ENCODE peak calls at places on chromosomes 12 and 14, in four cellular contexts. O is GM12878, R is HL-60, P is K562. J is an unnamed sample.

GRCh38 chr12:911191-911826 is 38.2 kb downstream of the RAD52 start:
- DNase-seq in R (peak; percentile 50), O (no peak), P (peak; percentile 26), J (no peak)

GRCh38 chr12:122024132-122024785 is 2.6 kb downstream of the BCL7A start:
- DNase-seq in R (no peak), O (no peak), P (no peak), J (no peak)

GRCh38 chr12:5623411-5623810 is 191.5 kb downstream of the NTF3 start:
- DNase-seq in P (no peak), O (no peak), R (no peak), J (no peak)

GRCh38 chr14:99397698-99398097 is 83.0 kb downstream of the SETD3 start:
- DNase-seq in P (no peak), O (no peak), R (no peak), J (no peak)

GRCh38 chr14:92619671-92620437 is 106.3 kb downstream of the RIN3 start:
- DNase-seq in P (no peak), R (no peak), O (no peak), J (no peak)

GRCh38 chr14:76946753-76947077 is 81.8 kb downstream of the IRF2BPL start:
- DNase-seq in R (no peak), P (no peak), O (no peak), J (no peak)

GRCh38 chr12:51590347-51591019 is 550 bp upstream of the SCN8A start:
- DNase-seq in O (no peak), P (peak; percentile 94), R (peak; percentile 39), J (peak; percentile 81)

GRCh38 chr14:26276757-26277156 is 321.1 kb downstream of the NOVA1 start:
- DNase-seq in O (no peak), P (no peak), R (no peak), J (no peak)

GRCh38 chr12:96141216-96141944 is 52.8 kb upstream of the ELK3 start:
- DNase-seq in R (no peak), O (no peak), P (no peak), J (no peak)

GRCh38 chr12:67069451-67070306 is 199.5 kb upstream of the CAND1 start:
- DNase-seq in P (peak; percentile 11), R (peak; percentile 15), O (no peak), J (peak; percentile 23)

GRCh38 chr14:36718216-36718615 is 56.6 kb downstream of the PAX9 start:
- DNase-seq in P (no peak), R (no peak), O (no peak), J (no peak)

GRCh38 chr14:31154956-31155355 is 52.6 kb downstream of the HECTD1 start:
- DNase-seq in O (no peak), R (no peak), P (no peak), J (no peak)

GRCh38 chr12:27517961-27518668 is 5.9 kb upstream of the PPFIBP1 start:
- DNase-seq in R (no peak), O (no peak), P (no peak), J (no peak)

GRCh38 chr12:27515671-27516070 is 8.3 kb upstream of the PPFIBP1 start:
- DNase-seq in O (no peak), P (no peak), R (no peak), J (no peak)

GRCh38 chr12:27521066-27521465 is 2.9 kb upstream of the PPFIBP1 start:
- DNase-seq in P (peak; percentile 14), O (no peak), R (no peak), J (no peak)

GRCh38 chr12:27516625-27517024 is 7.4 kb upstream of the PPFIBP1 start:
- DNase-seq in O (no peak), P (no peak), R (no peak), J (no peak)

GRCh38 chr12:27517532-27517931 is 6.5 kb upstream of the PPFIBP1 start:
- DNase-seq in R (no peak), P (no peak), O (no peak), J (no peak)
- TF ChIP-seq SPI1 in R (no peak), P (no peak), O (no peak), J (no peak)

GRCh38 chr12:39906237-39906636 is 199.6 kb downstream of the SLC2A13 start:
- DNase-seq in O (no peak), R (no peak), P (no peak), J (no peak)

GRCh38 chr12:39902823-39903222 is 203.1 kb downstream of the SLC2A13 start:
- DNase-seq in O (no peak), R (no peak), P (no peak), J (no peak)

DNA sequence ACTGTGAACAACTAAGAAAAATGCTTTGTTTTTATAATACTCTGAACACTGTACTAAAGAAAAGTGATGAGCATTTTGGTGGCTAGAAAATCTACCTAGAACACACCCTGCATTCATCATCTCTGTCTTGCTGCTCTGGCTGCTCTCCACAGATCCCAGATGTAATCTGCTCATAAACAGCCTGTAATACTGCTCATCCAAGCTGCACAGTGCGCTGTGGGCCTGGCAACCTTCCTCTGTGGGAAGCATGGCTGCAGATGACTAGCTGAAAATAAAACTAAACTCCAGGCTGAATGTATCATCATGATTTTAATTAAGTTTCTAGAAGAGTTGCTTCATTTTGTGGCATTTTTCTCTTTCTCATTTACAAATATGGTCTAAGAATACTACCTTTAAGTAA is 200.7 kb downstream of the SLC2A13 start:
- DNase-seq in P (no peak), R (no peak), O (no peak), J (no peak)
- TF ChIP-seq SPI1 in P (no peak), R (no peak), O (no peak), J (no peak)

DNA sequence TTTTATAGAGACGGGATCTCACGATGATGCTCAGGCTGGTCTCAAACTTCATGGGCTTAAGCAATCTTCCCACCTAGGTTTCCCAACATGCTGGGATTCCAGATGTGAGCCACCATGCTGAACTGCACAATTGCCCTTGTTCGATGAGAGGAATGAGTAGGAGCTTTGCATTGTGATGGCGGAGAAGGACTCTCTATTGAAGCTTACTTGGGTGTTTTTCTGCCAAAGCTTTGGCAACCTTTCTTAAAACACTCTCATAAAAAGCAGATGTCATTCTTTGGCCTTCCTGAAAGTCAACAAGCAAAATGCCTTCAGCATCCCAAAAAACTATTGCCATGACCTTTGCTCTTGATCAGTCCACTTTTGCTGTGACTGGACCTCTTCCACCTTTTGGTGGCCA is 904.8 kb upstream of the TMEM132C start:
- DNase-seq in P (no peak), R (no peak), O (no peak), J (no peak)
- TF ChIP-seq SPI1 in P (no peak), R (no peak), O (no peak), J (no peak)

GRCh38 chr12:106074706-106075392 is 63.9 kb downstream of the NUAK1 start:
- DNase-seq in R (no peak), P (no peak), O (no peak), J (no peak)

GRCh38 chr12:106071686-106072085 is 67.1 kb downstream of the NUAK1 start:
- DNase-seq in R (no peak), P (no peak), O (no peak), J (no peak)

GRCh38 chr12:106074361-106074705 is 64.4 kb downstream of the NUAK1 start:
- DNase-seq in P (no peak), O (no peak), R (no peak), J (no peak)

GRCh38 chr12:106072751-106073150 is 66.0 kb downstream of the NUAK1 start:
- DNase-seq in O (no peak), R (no peak), P (no peak), J (no peak)

GRCh38 chr12:106073179-106073578 is 65.6 kb downstream of the NUAK1 start:
- DNase-seq in R (no peak), P (no peak), O (peak; percentile 42), J (no peak)
- TF ChIP-seq SPI1 in R (no peak), P (no peak), O (no peak), J (no peak)

GRCh38 chr12:54478270-54478669 is 4.9 kb upstream of the GTSF1 start:
- DNase-seq in O (no peak), P (no peak), R (no peak), J (no peak)
- TF ChIP-seq SPI1 in O (no peak), P (no peak), R (no peak), J (no peak)

DNA sequence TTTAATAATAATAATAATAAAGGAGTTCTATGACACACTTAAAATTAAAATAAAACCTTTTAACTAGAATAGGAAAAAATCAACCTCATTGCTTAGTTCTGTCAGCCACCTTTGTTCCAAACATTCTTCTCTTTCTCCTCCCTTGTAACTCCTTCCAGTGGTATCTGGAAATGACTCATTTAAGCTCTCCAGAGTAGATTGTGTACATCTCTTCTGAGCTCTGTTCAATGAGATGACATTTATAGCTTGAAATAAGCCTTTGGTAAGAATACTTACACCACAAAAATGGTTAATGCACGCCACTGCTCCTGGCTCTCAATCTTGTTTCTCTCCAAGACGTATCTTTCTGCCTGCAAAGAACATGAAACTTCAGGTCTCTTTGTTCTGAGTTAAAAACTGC is 70.3 kb downstream of the STAB2 start:
- DNase-seq in P (no peak), O (no peak), R (no peak), J (no peak)
- TF ChIP-seq SPI1 in P (no peak), O (no peak), R (no peak), J (no peak)

GRCh38 chr12:111393700-111394275 is 11.9 kb upstream of the SH2B3 start:
- DNase-seq in O (no peak), P (no peak), R (peak; percentile 80), J (no peak)
- TF ChIP-seq SPI1 in O (no peak), P (peak; percentile 45), R (no peak), J (no peak)

GRCh38 chr12:109579639-109580038 is 6.0 kb downstream of the MVK start:
- DNase-seq in O (no peak), R (no peak), P (no peak), J (no peak)

GRCh38 chr12:109581856-109582255 is 8.3 kb downstream of the MVK start:
- DNase-seq in R (no peak), O (no peak), P (no peak), J (no peak)

GRCh38 chr12:109580684-109581333 is 7.2 kb downstream of the MVK start:
- DNase-seq in R (no peak), O (no peak), P (no peak), J (no peak)

GRCh38 chr12:109581334-109581691 is 7.7 kb downstream of the MVK start:
- DNase-seq in O (no peak), R (no peak), P (no peak), J (no peak)

GRCh38 chr12:109580272-109580671 is 6.7 kb downstream of the MVK start:
- DNase-seq in O (no peak), R (no peak), P (no peak), J (no peak)
- TF ChIP-seq SPI1 in O (no peak), R (no peak), P (no peak), J (no peak)

J was measured in GM12891.